ENCODE peak calls at places on chromosomes 13 and 19, in six cellular contexts. One of them, this sample, is unnamed.

GRCh38 chr13:41985788-41986508 is 25.0 kb upstream of the VWA8 start:
- DNase-seq in HL-60: no peak
- DNase-seq in mucosa of descending colon: no peak
- DNase-seq in GM06990: no peak
- DNase-seq in astrocyte of the cerebellum: no peak
- DNase-seq in neural crest cell: no peak
- DNase-seq in this sample: no peak

GRCh38 chr13:113425931-113426590 is 27.2 kb downstream of the ADPRHL1 start:
- DNase-seq in HL-60: no peak
- DNase-seq in mucosa of descending colon: no peak
- DNase-seq in GM06990: no peak
- DNase-seq in astrocyte of the cerebellum: no peak
- DNase-seq in neural crest cell: no peak
- DNase-seq in this sample: no peak

GRCh38 chr19:2770055-2771013 is 12.7 kb downstream of the SGTA start:
- DNase-seq in HL-60: peak
- DNase-seq in mucosa of descending colon: no peak
- DNase-seq in GM06990: no peak
- DNase-seq in astrocyte of the cerebellum: no peak
- DNase-seq in neural crest cell: no peak
- DNase-seq in this sample: no peak

GRCh38 chr19:41174297-41174928 is 18.6 kb upstream of the CYP2S1 start:
- DNase-seq in HL-60: no peak
- DNase-seq in mucosa of descending colon: peak
- DNase-seq in GM06990: no peak
- DNase-seq in astrocyte of the cerebellum: no peak
- DNase-seq in neural crest cell: no peak
- DNase-seq in this sample: no peak

GRCh38 chr13:102289606-102290005 is 112.2 kb downstream of the FGF14 start:
- DNase-seq in HL-60: no peak
- DNase-seq in mucosa of descending colon: no peak
- DNase-seq in GM06990: no peak
- DNase-seq in astrocyte of the cerebellum: no peak
- DNase-seq in neural crest cell: no peak
- DNase-seq in this sample: no peak

GRCh38 chr13:84946144-84946543 is 853.1 kb downstream of the SLITRK6 start:
- DNase-seq in HL-60: no peak
- DNase-seq in mucosa of descending colon: no peak
- DNase-seq in GM06990: no peak
- DNase-seq in astrocyte of the cerebellum: no peak
- DNase-seq in neural crest cell: no peak
- DNase-seq in this sample: no peak

GRCh38 chr19:23283925-23284324 is 33.7 kb upstream of the ZNF724 start:
- DNase-seq in HL-60: peak
- DNase-seq in mucosa of descending colon: no peak
- DNase-seq in GM06990: no peak
- DNase-seq in astrocyte of the cerebellum: no peak
- DNase-seq in neural crest cell: peak
- DNase-seq in this sample: peak

GRCh38 chr19:35793381-35794165 is 18.2 kb downstream of the ARHGAP33 start:
- DNase-seq in HL-60: no peak
- DNase-seq in mucosa of descending colon: no peak
- DNase-seq in GM06990: no peak
- DNase-seq in astrocyte of the cerebellum: no peak
- DNase-seq in neural crest cell: no peak
- DNase-seq in this sample: no peak

GRCh38 chr19:33712268-33712667 is 84.4 kb upstream of the KCTD15 start:
- DNase-seq in HL-60: no peak
- DNase-seq in mucosa of descending colon: no peak
- DNase-seq in GM06990: no peak
- DNase-seq in astrocyte of the cerebellum: no peak
- DNase-seq in neural crest cell: no peak
- DNase-seq in this sample: no peak

GRCh38 chr13:66087149-66087780 is 1142.9 kb downstream of the PCDH9 start:
- DNase-seq in HL-60: no peak
- DNase-seq in mucosa of descending colon: no peak
- DNase-seq in GM06990: no peak
- DNase-seq in astrocyte of the cerebellum: no peak
- DNase-seq in neural crest cell: no peak
- DNase-seq in this sample: no peak

GRCh38 chr19:35733180-35734125 is 8.8 kb downstream of the IGFLR1 start:
- DNase-seq in HL-60: no peak
- DNase-seq in mucosa of descending colon: peak
- DNase-seq in GM06990: no peak
- DNase-seq in astrocyte of the cerebellum: no peak
- DNase-seq in neural crest cell: no peak
- DNase-seq in this sample: peak

GRCh38 chr19:27740396-27740795 is 1472.6 kb downstream of the UQCRFS1 start:
- DNase-seq in HL-60: no peak
- DNase-seq in mucosa of descending colon: no peak
- DNase-seq in GM06990: no peak
- DNase-seq in astrocyte of the cerebellum: no peak
- DNase-seq in neural crest cell: no peak
- DNase-seq in this sample: no peak

GRCh38 chr19:39502640-39503417 is 4.1 kb downstream of the DLL3 start:
- DNase-seq in HL-60: peak
- DNase-seq in mucosa of descending colon: peak
- DNase-seq in GM06990: peak
- DNase-seq in astrocyte of the cerebellum: no peak
- DNase-seq in neural crest cell: peak
- DNase-seq in this sample: peak

GRCh38 chr19:58401825-58402433 is 6.5 kb downstream of the RNF225 start:
- DNase-seq in HL-60: no peak
- DNase-seq in mucosa of descending colon: no peak
- DNase-seq in GM06990: no peak
- DNase-seq in astrocyte of the cerebellum: no peak
- DNase-seq in neural crest cell: no peak
- DNase-seq in this sample: no peak

GRCh38 chr19:42285546-42285945 is 16.4 kb upstream of the PRR19 start:
- DNase-seq in HL-60: no peak
- DNase-seq in mucosa of descending colon: no peak
- DNase-seq in GM06990: peak
- DNase-seq in astrocyte of the cerebellum: no peak
- DNase-seq in neural crest cell: no peak
- DNase-seq in this sample: no peak

GRCh38 chr13:47798194-47798593 is 202.9 kb downstream of the SUCLA2 start:
- DNase-seq in HL-60: no peak
- DNase-seq in mucosa of descending colon: no peak
- DNase-seq in GM06990: no peak
- DNase-seq in astrocyte of the cerebellum: no peak
- DNase-seq in neural crest cell: no peak
- DNase-seq in this sample: no peak

GRCh38 chr13:25819856-25820530 is 231.8 kb downstream of the SHISA2 start:
- DNase-seq in HL-60: no peak
- DNase-seq in mucosa of descending colon: no peak
- DNase-seq in GM06990: no peak
- DNase-seq in astrocyte of the cerebellum: peak
- DNase-seq in neural crest cell: no peak
- DNase-seq in this sample: no peak

GRCh38 chr13:59746291-59746962 is 417.3 kb downstream of the DIAPH3 start:
- DNase-seq in HL-60: no peak
- DNase-seq in mucosa of descending colon: no peak
- DNase-seq in GM06990: no peak
- DNase-seq in astrocyte of the cerebellum: peak
- DNase-seq in neural crest cell: no peak
- DNase-seq in this sample: no peak

GRCh38 chr19:18924684-18925213 is 5.2 kb downstream of the DDX49 start:
- DNase-seq in HL-60: no peak
- DNase-seq in mucosa of descending colon: no peak
- DNase-seq in GM06990: no peak
- DNase-seq in astrocyte of the cerebellum: no peak
- DNase-seq in neural crest cell: no peak
- DNase-seq in this sample: no peak

GRCh38 chr19:50739841-50740426 is 16.8 kb downstream of the CLEC11A start:
- DNase-seq in HL-60: no peak
- DNase-seq in mucosa of descending colon: no peak
- DNase-seq in GM06990: no peak
- DNase-seq in astrocyte of the cerebellum: no peak
- DNase-seq in neural crest cell: no peak
- DNase-seq in this sample: no peak

GRCh38 chr19:5153601-5154128 is 184.8 kb downstream of the KDM4B start:
- DNase-seq in HL-60: no peak
- DNase-seq in mucosa of descending colon: no peak
- DNase-seq in GM06990: peak
- DNase-seq in astrocyte of the cerebellum: no peak
- DNase-seq in neural crest cell: no peak
- DNase-seq in this sample: no peak

GRCh38 chr13:51639171-51639570 is 54.9 kb downstream of the WDFY2 start:
- DNase-seq in HL-60: no peak
- DNase-seq in mucosa of descending colon: no peak
- DNase-seq in GM06990: no peak
- DNase-seq in astrocyte of the cerebellum: no peak
- DNase-seq in neural crest cell: no peak
- DNase-seq in this sample: no peak

GRCh38 chr19:58218899-58219298 is 9.8 kb upstream of the ZNF544 start:
- DNase-seq in HL-60: peak
- DNase-seq in mucosa of descending colon: no peak
- DNase-seq in GM06990: no peak
- DNase-seq in astrocyte of the cerebellum: no peak
- DNase-seq in neural crest cell: no peak
- DNase-seq in this sample: no peak

GRCh38 chr19:10826236-10826635 is 9.8 kb downstream of the TMED1 start:
- DNase-seq in HL-60: peak
- DNase-seq in mucosa of descending colon: peak
- DNase-seq in GM06990: no peak
- DNase-seq in astrocyte of the cerebellum: no peak
- DNase-seq in neural crest cell: no peak
- DNase-seq in this sample: no peak

GRCh38 chr13:31896427-31896826 is 135.1 kb upstream of the FRY start:
- DNase-seq in HL-60: no peak
- DNase-seq in mucosa of descending colon: no peak
- DNase-seq in GM06990: no peak
- DNase-seq in astrocyte of the cerebellum: peak
- DNase-seq in neural crest cell: no peak
- DNase-seq in this sample: peak

GRCh38 chr13:74134777-74135305 is 637 bp upstream of the KLF12 start:
- DNase-seq in HL-60: no peak
- DNase-seq in mucosa of descending colon: peak
- DNase-seq in GM06990: no peak
- DNase-seq in astrocyte of the cerebellum: no peak
- DNase-seq in neural crest cell: peak
- DNase-seq in this sample: peak

GRCh38 chr19:54439174-54439851 is 9.7 kb upstream of the LENG8 start:
- DNase-seq in HL-60: peak
- DNase-seq in mucosa of descending colon: peak
- DNase-seq in GM06990: no peak
- DNase-seq in astrocyte of the cerebellum: no peak
- DNase-seq in neural crest cell: peak
- DNase-seq in this sample: no peak
- TF ChIP-seq CTCF in HL-60: peak
- TF ChIP-seq CTCF in mucosa of descending colon: no peak
- TF ChIP-seq CTCF in GM06990: peak
- TF ChIP-seq CTCF in astrocyte of the cerebellum: peak
- TF ChIP-seq CTCF in neural crest cell: peak
- TF ChIP-seq CTCF in this sample: peak

GRCh38 chr19:53606031-53606430 is 25.8 kb upstream of the DPRX start:
- DNase-seq in HL-60: no peak
- DNase-seq in mucosa of descending colon: no peak
- DNase-seq in GM06990: no peak
- DNase-seq in astrocyte of the cerebellum: no peak
- DNase-seq in neural crest cell: no peak
- DNase-seq in this sample: no peak
- TF ChIP-seq CTCF in HL-60: no peak
- TF ChIP-seq CTCF in mucosa of descending colon: no peak
- TF ChIP-seq CTCF in GM06990: no peak
- TF ChIP-seq CTCF in astrocyte of the cerebellum: no peak
- TF ChIP-seq CTCF in neural crest cell: no peak
- TF ChIP-seq CTCF in this sample: no peak

DNA sequence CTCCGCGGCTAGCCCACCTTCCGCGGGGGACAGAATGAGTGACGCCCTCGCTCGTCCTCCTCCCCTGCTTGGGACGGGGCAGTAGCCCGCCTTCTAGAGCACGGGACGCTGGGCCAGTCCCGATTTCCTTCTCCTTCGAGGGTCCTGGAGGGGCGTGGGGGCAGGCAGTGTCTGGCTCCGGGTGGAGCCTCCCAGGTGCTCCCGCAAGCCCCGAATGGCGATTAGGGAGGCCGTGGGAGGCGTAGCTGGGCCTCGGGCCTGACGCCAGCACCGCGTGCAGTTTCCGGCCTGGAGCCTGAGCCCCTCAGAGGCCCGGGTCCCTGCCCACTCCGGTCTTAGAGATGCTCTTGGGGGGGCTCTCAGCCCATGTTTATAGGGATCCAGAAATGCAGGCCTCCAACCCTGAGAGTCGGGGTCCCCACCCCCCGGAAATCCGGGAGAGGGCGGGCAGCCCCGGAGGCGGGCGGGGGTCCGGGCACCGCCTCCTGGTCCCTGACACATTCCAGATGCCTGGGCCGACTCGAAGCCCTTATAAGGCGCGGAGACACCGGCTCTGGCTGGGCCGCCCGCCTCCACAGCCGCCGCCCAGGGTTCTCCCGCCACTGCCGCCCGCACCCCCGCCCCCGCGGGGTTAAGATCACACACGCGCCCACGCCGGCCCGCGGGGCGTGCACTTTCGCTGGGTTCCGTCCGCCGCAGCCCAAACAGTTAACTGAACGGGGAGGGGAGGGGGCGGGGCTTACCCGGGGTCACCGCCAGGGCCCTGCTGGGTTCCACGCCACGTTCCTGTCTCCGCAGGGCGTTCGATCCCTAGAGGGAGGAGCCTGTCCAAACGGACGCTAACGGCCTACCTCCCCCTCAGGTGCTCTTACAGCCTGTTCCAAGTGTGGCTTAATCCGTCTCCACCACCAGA is 1.5 kb downstream of the MYADM start:
- DNase-seq in HL-60: peak
- DNase-seq in mucosa of descending colon: peak
- DNase-seq in GM06990: peak
- DNase-seq in astrocyte of the cerebellum: peak
- DNase-seq in neural crest cell: peak
- DNase-seq in this sample: peak
- TF ChIP-seq CTCF in HL-60: no peak
- TF ChIP-seq CTCF in mucosa of descending colon: peak
- TF ChIP-seq CTCF in GM06990: no peak
- TF ChIP-seq CTCF in astrocyte of the cerebellum: peak
- TF ChIP-seq CTCF in neural crest cell: peak
- TF ChIP-seq CTCF in this sample: peak

GRCh38 chr13:64054306-64054705 is 2638.7 kb upstream of the PCDH20 start:
- DNase-seq in HL-60: no peak
- DNase-seq in mucosa of descending colon: no peak
- DNase-seq in GM06990: no peak
- DNase-seq in astrocyte of the cerebellum: no peak
- DNase-seq in neural crest cell: no peak
- DNase-seq in this sample: no peak
- TF ChIP-seq CTCF in HL-60: no peak
- TF ChIP-seq CTCF in mucosa of descending colon: no peak
- TF ChIP-seq CTCF in GM06990: no peak
- TF ChIP-seq CTCF in astrocyte of the cerebellum: no peak
- TF ChIP-seq CTCF in neural crest cell: no peak
- TF ChIP-seq CTCF in this sample: no peak